ENCODE peak calls at places on chromosomes 2 and 18, in ten cellular contexts. H, F, M, L, Q, Y, O, J, E and X are unnamed samples.

GRCh38 chr2:73823916-73824523 is 4.7 kb upstream of the STAMBP start:
- DNase-seq in H (no peak), F (peak), M (peak), L (peak), Q (peak), Y (peak), O (no peak), J (no peak), E (no peak), X (no peak)

GRCh38 chr2:207073791-207074678 is 91.7 kb downstream of the KLF7 start:
- DNase-seq in H (no peak), F (no peak), M (no peak), L (no peak), Q (peak), Y (no peak), O (no peak), J (no peak), E (no peak), X (no peak)

GRCh38 chr2:239302808-239303557 is 97.8 kb downstream of the HDAC4 start:
- DNase-seq in H (no peak), F (no peak), M (no peak), L (no peak), Q (no peak), Y (no peak), O (no peak), J (peak), E (no peak), X (no peak)

GRCh38 chr18:3584897-3585460 is 135.0 kb downstream of the TGIF1 start:
- DNase-seq in H (no peak), F (no peak), M (no peak), L (no peak), Q (no peak), Y (no peak), O (no peak), J (no peak), E (peak), X (no peak)

GRCh38 chr18:78431606-78432005 is 548.0 kb upstream of the SALL3 start:
- DNase-seq in H (no peak), F (peak), M (no peak), L (no peak), Q (no peak), Y (no peak), O (no peak), J (no peak), E (no peak), X (peak)

GRCh38 chr18:11761553-11761952 is 72.5 kb downstream of the GNAL start:
- DNase-seq in H (no peak), F (peak), M (no peak), L (no peak), Q (no peak), Y (no peak), O (no peak), J (no peak), E (no peak), X (no peak)

GRCh38 chr2:158973511-158973956 is 5.1 kb downstream of the TANC1 start:
- DNase-seq in H (no peak), F (no peak), M (peak), L (no peak), Q (no peak), Y (no peak), O (no peak), J (no peak), E (no peak), X (no peak)

GRCh38 chr2:11508279-11508678 is 25.6 kb upstream of the GREB1 start:
- DNase-seq in H (no peak), F (no peak), M (no peak), L (no peak), Q (no peak), Y (no peak), O (no peak), J (no peak), E (no peak), X (peak)

GRCh38 chr2:27428978-27429541 is 629 bp downstream of the NRBP1 start:
- DNase-seq in H (no peak), F (peak), M (peak), L (no peak), Q (peak), Y (peak), O (peak), J (peak), E (peak), X (peak)

GRCh38 chr2:134420256-134420655 is 166.4 kb downstream of the MGAT5 start:
- DNase-seq in H (no peak), F (peak), M (no peak), L (no peak), Q (no peak), Y (no peak), O (peak), J (no peak), E (no peak), X (no peak)

GRCh38 chr2:128280901-128281321 is 37.8 kb downstream of the HS6ST1 start:
- DNase-seq in H (no peak), F (no peak), M (no peak), L (no peak), Q (no peak), Y (no peak), O (peak), J (no peak), E (no peak), X (peak)

GRCh38 chr2:237625216-237625705 is 2.1 kb upstream of the LRRFIP1 start:
- DNase-seq in H (no peak), F (no peak), M (no peak), L (no peak), Q (no peak), Y (no peak), O (peak), J (no peak), E (no peak), X (no peak)

GRCh38 chr2:176127769-176128072 is 1.8 kb upstream of the HOXD8 start:
- DNase-seq in H (no peak), F (no peak), M (no peak), L (no peak), Q (no peak), Y (no peak), O (no peak), J (no peak), E (no peak), X (no peak)
- H3K4me3 ChIP-seq in H (no peak), F (no peak), M (no peak), L (peak), Q (no peak), Y (no peak), O (no peak), J (peak), E (no peak), X (peak)

GRCh38 chr18:44803019-44803650 is 122.4 kb downstream of the SETBP1 start:
- DNase-seq in H (no peak), F (no peak), M (peak), L (no peak), Q (peak), Y (no peak), O (peak), J (peak), E (no peak), X (no peak)
- H3K4me3 ChIP-seq in H (no peak), F (no peak), M (no peak), L (no peak), Q (no peak), Y (no peak), O (no peak), J (no peak), E (no peak), X (no peak)

GRCh38 chr2:219444566-219445091 is 10.0 kb downstream of the SPEG start:
- DNase-seq in H (no peak), F (no peak), M (no peak), L (no peak), Q (no peak), Y (no peak), O (peak), J (no peak), E (no peak), X (no peak)

GRCh38 chr2:219441451-219442205 is 7.0 kb downstream of the SPEG start:
- DNase-seq in H (no peak), F (peak), M (no peak), L (no peak), Q (peak), Y (no peak), O (peak), J (peak), E (peak), X (peak)

GRCh38 chr2:219442206-219443015 is 7.8 kb downstream of the SPEG start:
- DNase-seq in H (no peak), F (peak), M (no peak), L (no peak), Q (no peak), Y (no peak), O (peak), J (no peak), E (no peak), X (no peak)

GRCh38 chr2:219443697-219444023 is 9.0 kb downstream of the SPEG start:
- DNase-seq in H (no peak), F (no peak), M (no peak), L (no peak), Q (no peak), Y (no peak), O (no peak), J (no peak), E (no peak), X (no peak)

DNA sequence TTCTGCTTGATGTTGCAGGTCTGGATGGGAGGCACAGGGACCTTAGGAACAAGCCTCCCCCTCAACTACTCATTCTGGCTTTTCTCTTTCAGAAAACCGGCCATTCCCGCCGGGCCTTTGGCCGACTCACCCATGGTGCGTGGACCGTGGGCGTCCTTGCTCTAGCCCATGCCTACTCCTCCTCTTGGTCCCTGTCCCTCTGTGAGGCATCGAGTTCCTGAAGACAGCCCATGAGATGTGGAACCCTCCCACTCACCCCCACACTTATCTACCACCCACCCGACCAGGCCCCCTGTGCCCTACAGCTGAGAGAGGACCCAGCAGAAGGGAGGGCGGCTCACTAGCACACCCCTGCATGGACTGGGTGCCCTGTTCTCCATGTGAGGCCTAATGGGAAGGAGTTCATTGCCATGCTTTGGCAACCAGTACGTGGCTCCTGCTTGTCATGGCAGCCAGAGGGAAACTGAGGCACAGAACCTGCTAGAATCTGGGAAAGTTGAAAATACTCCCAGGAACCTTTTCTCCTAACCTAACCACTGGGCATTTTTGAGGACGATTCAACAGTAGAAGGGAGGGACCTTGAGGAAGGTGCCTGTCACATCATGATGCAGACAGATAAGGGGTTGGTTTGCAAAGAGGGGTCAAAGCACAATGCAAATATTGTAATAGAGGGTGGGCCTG is 8.5 kb downstream of the SPEG start:
- DNase-seq in H (no peak), F (no peak), M (no peak), L (no peak), Q (no peak), Y (no peak), O (peak), J (no peak), E (no peak), X (no peak)
- H3K4me3 ChIP-seq in H (no peak), F (peak), M (peak), L (no peak), Q (peak), Y (peak), O (no peak), J (peak), E (peak), X (peak)

DNA sequence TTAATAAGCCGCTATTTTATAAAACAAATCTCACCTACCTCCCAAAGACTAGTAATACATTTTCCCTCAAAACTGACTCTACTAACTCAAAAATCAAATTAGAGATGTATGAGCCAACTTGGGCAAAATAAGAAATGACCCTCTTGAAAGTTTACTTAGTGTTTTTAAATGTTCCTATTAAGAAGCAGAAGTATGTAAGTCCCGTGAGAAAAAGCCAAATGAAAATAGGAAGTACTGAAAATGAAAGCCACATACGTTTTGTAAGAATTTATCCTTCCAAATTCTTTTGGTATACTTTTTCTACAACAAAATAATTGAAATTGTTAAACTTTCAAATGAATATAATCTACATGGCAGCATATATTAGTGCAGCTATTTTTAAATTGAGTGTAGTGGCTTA is 148.0 kb upstream of the ITGA4 start:
- DNase-seq in H (no peak), F (no peak), M (no peak), L (no peak), Q (peak), Y (no peak), O (no peak), J (no peak), E (no peak), X (no peak)
- H3K4me3 ChIP-seq in H (no peak), F (no peak), M (no peak), L (no peak), Q (no peak), Y (no peak), O (no peak), J (no peak), E (no peak), X (no peak)